ENCODE peak calls at places on chromosomes 6 and 20, in ten cellular contexts. F is H9; Q is HCT116; O is astrocyte; Y is uterus; I is CD4-positive, alpha-beta memory T cell; R is right cardiac atrium; J is mesendoderm; E is stomach; U is GM23338. A is an unnamed sample. For H3K4me1, the result is how much of the 10 kb centered on the place peaks cover.

GRCh38 chr6:4322846-4323309 is 187.5 kb upstream of the ECI2 start:
- DNase-seq in F (no peak), Q (no peak), O (no peak), Y (no peak), I (no peak), R (no peak), J (peak), E (no peak), U (no peak), A (no peak)

GRCh38 chr20:37980876-37981275 is 52.4 kb downstream of the TTI1 start:
- DNase-seq in F (no peak), Q (no peak), O (no peak), Y (no peak), I (no peak), R (no peak), J (no peak), E (no peak), U (peak), A (no peak)

GRCh38 chr6:129753422-129753821 is 43.4 kb upstream of the ARHGAP18 start:
- DNase-seq in F (no peak), Q (no peak), O (peak), Y (no peak), I (no peak), R (no peak), J (no peak), E (no peak), U (no peak), A (peak)

GRCh38 chr20:22404609-22405170 is 179.7 kb downstream of the FOXA2 start:
- DNase-seq in F (no peak), Q (no peak), O (no peak), Y (no peak), I (no peak), R (no peak), J (no peak), E (no peak), U (no peak), A (no peak)

GRCh38 chr20:4152696-4153235 is 137.4 kb upstream of the RNF24 start:
- DNase-seq in F (no peak), Q (no peak), O (peak), Y (no peak), I (no peak), R (no peak), J (no peak), E (no peak), U (no peak), A (no peak)

GRCh38 chr20:37318046-37318445 is 27.9 kb upstream of the SRC start:
- DNase-seq in F (no peak), Q (no peak), O (no peak), Y (no peak), I (no peak), R (no peak), J (no peak), E (no peak), U (no peak), A (no peak)

GRCh38 chr6:155248021-155249001 is 15.5 kb upstream of the CLDN20 start:
- DNase-seq in F (peak), Q (peak), O (peak), Y (peak), I (no peak), R (peak), J (peak), E (peak), U (peak), A (peak)

GRCh38 chr6:142746524-142746923 is 198.5 kb downstream of the HIVEP2 start:
- DNase-seq in F (peak), Q (no peak), O (no peak), Y (no peak), I (no peak), R (peak), J (peak), E (no peak), U (peak), A (peak)

GRCh38 chr6:89321131-89321530 is 6.0 kb upstream of the GABRR2 start:
- DNase-seq in F (no peak), Q (no peak), O (no peak), Y (no peak), I (no peak), R (no peak), J (no peak), E (no peak), U (no peak), A (no peak)

GRCh38 chr6:89323461-89324098 is 8.5 kb upstream of the GABRR2 start:
- DNase-seq in F (no peak), Q (no peak), O (no peak), Y (no peak), I (no peak), R (no peak), J (no peak), E (no peak), U (peak), A (no peak)

GRCh38 chr6:89320012-89320559 is 5.0 kb upstream of the GABRR2 start:
- DNase-seq in F (no peak), Q (no peak), O (no peak), Y (no peak), I (no peak), R (no peak), J (no peak), E (no peak), U (no peak), A (no peak)

GRCh38 chr6:89324304-89324703 is 9.2 kb upstream of the GABRR2 start:
- DNase-seq in F (no peak), Q (no peak), O (no peak), Y (no peak), I (no peak), R (no peak), J (no peak), E (no peak), U (no peak), A (no peak)

DNA sequence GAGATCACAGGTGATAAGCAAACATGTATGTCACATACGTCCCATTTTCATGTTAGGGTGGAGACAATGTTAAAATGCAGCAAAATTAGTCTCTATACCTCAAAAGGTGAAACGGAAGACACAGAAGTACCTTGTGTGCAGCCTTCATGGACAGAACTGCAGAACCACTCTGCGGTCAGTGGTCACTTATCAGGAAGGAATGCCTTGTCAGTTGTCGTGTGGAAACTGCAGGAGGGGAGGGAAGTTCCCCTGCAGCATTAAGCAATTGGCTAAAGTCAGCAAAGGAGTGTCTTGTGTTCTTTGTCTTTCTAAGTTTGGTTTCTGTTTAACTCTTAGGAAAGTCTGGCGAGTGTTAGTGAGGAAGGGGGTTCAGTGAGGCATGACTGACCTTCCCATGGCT is 6.5 kb upstream of the GABRR2 start:
- DNase-seq in F (no peak), Q (no peak), O (no peak), Y (no peak), I (no peak), R (no peak), J (no peak), E (no peak), U (no peak), A (peak)
- H3K4me1 ChIP-seq in F (under half), Q (under half), O (under half), Y (under half), I (under half), R (under half), J (under half), E (under half), U (under half), A (under half)

DNA sequence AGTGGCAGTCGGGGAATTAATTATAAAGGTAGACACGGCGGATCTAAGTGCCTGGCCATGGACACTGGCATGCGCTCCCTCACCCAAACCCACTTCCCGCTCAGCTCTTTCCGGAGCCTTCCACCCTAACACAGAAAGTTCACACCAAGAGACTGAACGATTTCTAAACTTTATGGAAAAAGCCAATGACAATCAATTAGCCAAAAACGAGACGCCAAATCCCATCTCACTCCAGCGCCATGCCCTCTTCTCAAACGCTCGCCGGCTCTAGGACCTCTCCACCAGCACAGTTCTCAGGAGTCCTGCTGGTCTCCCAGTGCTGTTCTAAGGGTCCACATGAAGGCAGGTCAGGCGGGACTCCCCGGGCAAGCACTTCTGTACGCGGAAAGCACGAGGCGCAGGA is 641 bp downstream of the SF3B5 start:
- DNase-seq in F (no peak), Q (no peak), O (no peak), Y (no peak), I (no peak), R (no peak), J (no peak), E (no peak), U (no peak), A (no peak)
- H3K4me1 ChIP-seq in F (under half), Q (under half), O (under half), Y (under half), I (under half), R (under half), J (under half), E (under half), U (under half), A (under half)

GRCh38 chr6:34246563-34247391 is 2.0 kb downstream of the SMIM29 start:
- DNase-seq in F (peak), Q (no peak), O (no peak), Y (no peak), I (peak), R (peak), J (peak), E (no peak), U (peak), A (peak)

GRCh38 chr6:34246249-34246562 is 2.6 kb downstream of the SMIM29 start:
- DNase-seq in F (no peak), Q (no peak), O (no peak), Y (no peak), I (no peak), R (no peak), J (no peak), E (no peak), U (no peak), A (no peak)

GRCh38 chr6:34242252-34243130 is 5.8 kb downstream of the HMGA1 start:
- DNase-seq in F (no peak), Q (no peak), O (no peak), Y (no peak), I (no peak), R (no peak), J (no peak), E (no peak), U (no peak), A (no peak)

GRCh38 chr6:34243131-34243771 is 5.6 kb downstream of the SMIM29 start:
- DNase-seq in F (no peak), Q (no peak), O (no peak), Y (no peak), I (no peak), R (no peak), J (no peak), E (no peak), U (no peak), A (no peak)

GRCh38 chr6:34243901-34244884 is 4.6 kb downstream of the SMIM29 start:
- DNase-seq in F (peak), Q (peak), O (peak), Y (peak), I (no peak), R (peak), J (peak), E (peak), U (peak), A (peak)
- H3K4me1 ChIP-seq in F (under half), Q (half or more), O (half or more), Y (under half), I (half or more), R (under half), J (under half), E (half or more), U (half or more), A (under half)

DNA sequence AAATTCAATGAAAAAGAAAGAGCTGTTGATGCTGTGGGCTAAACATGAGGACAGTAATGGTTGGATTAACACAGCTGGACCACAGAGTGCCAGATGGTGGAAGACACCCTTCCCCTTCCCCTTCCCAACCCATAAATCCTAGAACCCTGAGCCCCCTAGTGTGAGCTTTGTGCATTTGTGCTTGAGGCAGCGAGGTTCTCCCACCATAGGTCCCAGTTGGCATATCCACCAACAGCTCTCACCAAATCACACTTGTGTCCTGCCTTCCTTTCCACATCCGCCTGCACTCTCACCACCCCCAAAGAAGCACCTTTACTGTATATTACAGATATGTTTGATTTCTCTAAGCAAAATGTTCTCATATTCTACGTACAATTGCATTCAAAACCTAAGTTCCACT is 32.8 kb upstream of the HBS1L start:
- DNase-seq in F (peak), Q (no peak), O (no peak), Y (no peak), I (no peak), R (no peak), J (peak), E (no peak), U (peak), A (no peak)
- H3K4me1 ChIP-seq in F (under half), Q (under half), O (under half), Y (under half), I (under half), R (under half), J (under half), E (under half), U (under half), A (under half)

GRCh38 chr6:108592371-108593337 is 31.9 kb downstream of the FOXO3 start:
- DNase-seq in F (no peak), Q (no peak), O (peak), Y (peak), I (peak), R (no peak), J (peak), E (peak), U (peak), A (peak)
- H3K4me1 ChIP-seq in F (under half), Q (under half), O (under half), Y (half or more), I (under half), R (under half), J (under half), E (half or more), U (half or more), A (half or more)

GRCh38 chr20:58228484-58229197 is at the start of gene ANKRD60:
- DNase-seq in F (peak), Q (no peak), O (peak), Y (no peak), I (peak), R (peak), J (peak), E (no peak), U (peak), A (no peak)

GRCh38 chr20:58231678-58232077 is 3.2 kb upstream of the ANKRD60 start:
- DNase-seq in F (no peak), Q (no peak), O (no peak), Y (no peak), I (no peak), R (no peak), J (peak), E (no peak), U (peak), A (no peak)

GRCh38 chr20:58227391-58228102 is 906 bp downstream of the ANKRD60 start:
- DNase-seq in F (no peak), Q (no peak), O (no peak), Y (no peak), I (no peak), R (no peak), J (no peak), E (no peak), U (no peak), A (peak)

GRCh38 chr20:58228103-58228483 is 360 bp downstream of the ANKRD60 start:
- DNase-seq in F (no peak), Q (no peak), O (no peak), Y (no peak), I (no peak), R (no peak), J (no peak), E (no peak), U (peak), A (no peak)

DNA sequence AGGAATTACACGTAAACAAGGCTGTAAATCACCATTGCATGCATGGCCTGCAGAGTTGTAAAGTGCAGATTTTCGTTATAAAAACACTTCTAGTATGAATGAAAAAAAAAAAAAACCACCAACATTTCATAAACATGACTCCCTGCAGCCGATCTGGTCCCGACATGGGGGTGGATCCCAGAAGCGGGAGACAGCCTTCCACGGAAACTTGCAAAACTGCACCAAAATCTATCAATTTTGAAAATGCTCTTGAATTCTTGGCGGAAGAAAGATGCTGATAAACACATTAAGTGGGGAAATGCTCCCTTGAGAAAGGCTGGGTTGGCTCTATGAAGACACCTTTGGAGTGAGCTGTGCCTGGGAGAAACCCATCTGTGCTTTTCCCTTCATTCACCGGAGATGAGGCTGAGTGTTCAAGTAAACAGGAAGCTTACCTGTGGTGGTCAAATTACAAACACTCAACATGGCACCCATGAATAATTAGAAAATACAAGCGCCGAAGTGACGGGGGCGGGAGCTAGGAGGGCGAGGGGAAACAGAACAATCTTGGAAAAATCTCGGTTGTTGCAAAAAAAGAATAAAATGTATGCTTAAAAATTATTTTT is 847 bp upstream of the ANKRD60 start:
- DNase-seq in F (peak), Q (no peak), O (peak), Y (no peak), I (no peak), R (no peak), J (peak), E (no peak), U (peak), A (no peak)
- H3K4me1 ChIP-seq in F (under half), Q (under half), O (under half), Y (under half), I (under half), R (under half), J (under half), E (under half), U (under half), A (under half)

A was measured in body of pancreas.